ENCODE peak calls at places on chromosomes 2 and 18, in seven cellular contexts. One of them, this sample, is unnamed.

GRCh38 chr2:130332271-130333073 is 10.2 kb upstream of the IMP4 start:
- DNase-seq in breast epithelium: peak; percentile 42
- DNase-seq in psoas muscle: peak; percentile 78
- DNase-seq in uterus: peak; percentile 82
- DNase-seq in BJ: no peak
- DNase-seq in heart right ventricle: peak; percentile 59
- DNase-seq in GM06990: peak; percentile 55
- DNase-seq in this sample: peak; percentile 85

GRCh38 chr2:149562304-149562703 is 25.3 kb downstream of the MMADHC start:
- DNase-seq in breast epithelium: no peak
- DNase-seq in psoas muscle: no peak
- DNase-seq in uterus: no peak
- DNase-seq in BJ: peak; percentile 41
- DNase-seq in heart right ventricle: no peak
- DNase-seq in GM06990: no peak
- DNase-seq in this sample: no peak

GRCh38 chr2:126900646-126901319 is 2.1 kb downstream of the TEX51 start:
- DNase-seq in breast epithelium: peak; percentile 4
- DNase-seq in psoas muscle: no peak
- DNase-seq in uterus: no peak
- DNase-seq in BJ: no peak
- DNase-seq in heart right ventricle: no peak
- DNase-seq in GM06990: no peak
- DNase-seq in this sample: no peak

GRCh38 chr2:10891391-10891790 is 20.3 kb upstream of the KCNF1 start:
- DNase-seq in breast epithelium: no peak
- DNase-seq in psoas muscle: no peak
- DNase-seq in uterus: no peak
- DNase-seq in BJ: no peak
- DNase-seq in heart right ventricle: no peak
- DNase-seq in GM06990: no peak
- DNase-seq in this sample: no peak

GRCh38 chr2:42135381-42136312 is 33.5 kb upstream of the EML4 start:
- DNase-seq in breast epithelium: no peak
- DNase-seq in psoas muscle: no peak
- DNase-seq in uterus: no peak
- DNase-seq in BJ: no peak
- DNase-seq in heart right ventricle: no peak
- DNase-seq in GM06990: no peak
- DNase-seq in this sample: no peak

GRCh38 chr2:85933753-85934594 is 45.2 kb upstream of the ST3GAL5 start:
- DNase-seq in breast epithelium: no peak
- DNase-seq in psoas muscle: no peak
- DNase-seq in uterus: no peak
- DNase-seq in BJ: peak; percentile 44
- DNase-seq in heart right ventricle: no peak
- DNase-seq in GM06990: no peak
- DNase-seq in this sample: peak; percentile 88

GRCh38 chr18:43501099-43501498 is 223.8 kb upstream of the SYT4 start:
- DNase-seq in breast epithelium: no peak
- DNase-seq in psoas muscle: no peak
- DNase-seq in uterus: no peak
- DNase-seq in BJ: no peak
- DNase-seq in heart right ventricle: no peak
- DNase-seq in GM06990: no peak
- DNase-seq in this sample: no peak

GRCh38 chr2:11073251-11073650 is 82.0 kb upstream of the SLC66A3 start:
- DNase-seq in breast epithelium: no peak
- DNase-seq in psoas muscle: no peak
- DNase-seq in uterus: no peak
- DNase-seq in BJ: no peak
- DNase-seq in heart right ventricle: no peak
- DNase-seq in GM06990: peak; percentile 40
- DNase-seq in this sample: peak; percentile 28

GRCh38 chr2:196718796-196719564 is 79.5 kb downstream of the CCDC150 start:
- DNase-seq in breast epithelium: peak; percentile 19
- DNase-seq in psoas muscle: peak; percentile 29
- DNase-seq in uterus: no peak
- DNase-seq in BJ: peak; percentile 47
- DNase-seq in heart right ventricle: no peak
- DNase-seq in GM06990: no peak
- DNase-seq in this sample: no peak

GRCh38 chr2:38301340-38301968 is 75.6 kb downstream of the ATL2 start:
- DNase-seq in breast epithelium: no peak
- DNase-seq in psoas muscle: no peak
- DNase-seq in uterus: no peak
- DNase-seq in BJ: no peak
- DNase-seq in heart right ventricle: no peak
- DNase-seq in GM06990: peak; percentile 25
- DNase-seq in this sample: no peak

GRCh38 chr2:8694737-8695136 is 12.9 kb downstream of the ID2 start:
- DNase-seq in breast epithelium: no peak
- DNase-seq in psoas muscle: no peak
- DNase-seq in uterus: no peak
- DNase-seq in BJ: no peak
- DNase-seq in heart right ventricle: no peak
- DNase-seq in GM06990: no peak
- DNase-seq in this sample: no peak

GRCh38 chr2:241636983-241637232 is at the start of gene THAP4:
- DNase-seq in breast epithelium: peak; percentile 27
- DNase-seq in psoas muscle: peak; percentile 80
- DNase-seq in uterus: no peak
- DNase-seq in BJ: no peak
- DNase-seq in heart right ventricle: peak; percentile 51
- DNase-seq in GM06990: no peak
- DNase-seq in this sample: no peak

GRCh38 chr2:47697000-47697601 is 85.8 kb upstream of the MSH6 start:
- DNase-seq in breast epithelium: no peak
- DNase-seq in psoas muscle: no peak
- DNase-seq in uterus: no peak
- DNase-seq in BJ: no peak
- DNase-seq in heart right ventricle: no peak
- DNase-seq in GM06990: no peak
- DNase-seq in this sample: no peak

GRCh38 chr2:85110991-85111560 is 22.1 kb upstream of the TCF7L1 start:
- DNase-seq in breast epithelium: no peak
- DNase-seq in psoas muscle: no peak
- DNase-seq in uterus: no peak
- DNase-seq in BJ: no peak
- DNase-seq in heart right ventricle: no peak
- DNase-seq in GM06990: no peak
- DNase-seq in this sample: no peak

GRCh38 chr2:128354731-128355470 is 36.2 kb upstream of the HS6ST1 start:
- DNase-seq in breast epithelium: no peak
- DNase-seq in psoas muscle: no peak
- DNase-seq in uterus: no peak
- DNase-seq in BJ: no peak
- DNase-seq in heart right ventricle: no peak
- DNase-seq in GM06990: no peak
- DNase-seq in this sample: no peak

GRCh38 chr2:69010437-69011194 is 2.4 kb upstream of the ANTXR1 start:
- DNase-seq in breast epithelium: no peak
- DNase-seq in psoas muscle: no peak
- DNase-seq in uterus: no peak
- DNase-seq in BJ: no peak
- DNase-seq in heart right ventricle: no peak
- DNase-seq in GM06990: no peak
- DNase-seq in this sample: no peak

GRCh38 chr2:73291093-73291460 is 2.3 kb downstream of the EGR4 start:
- DNase-seq in breast epithelium: no peak
- DNase-seq in psoas muscle: peak; percentile 42
- DNase-seq in uterus: no peak
- DNase-seq in BJ: no peak
- DNase-seq in heart right ventricle: peak; percentile 47
- DNase-seq in GM06990: peak; percentile 68
- DNase-seq in this sample: peak; percentile 33

GRCh38 chr18:43422483-43422882 is 145.2 kb upstream of the SYT4 start:
- DNase-seq in breast epithelium: no peak
- DNase-seq in psoas muscle: no peak
- DNase-seq in uterus: no peak
- DNase-seq in BJ: no peak
- DNase-seq in heart right ventricle: no peak
- DNase-seq in GM06990: no peak
- DNase-seq in this sample: peak; percentile 13

GRCh38 chr2:84904151-84904550 is 1.3 kb upstream of the TMSB10 start:
- DNase-seq in breast epithelium: peak; percentile 14
- DNase-seq in psoas muscle: no peak
- DNase-seq in uterus: no peak
- DNase-seq in BJ: no peak
- DNase-seq in heart right ventricle: no peak
- DNase-seq in GM06990: no peak
- DNase-seq in this sample: no peak

GRCh38 chr2:19416784-19417684 is 58.6 kb upstream of the OSR1 start:
- DNase-seq in breast epithelium: no peak
- DNase-seq in psoas muscle: no peak
- DNase-seq in uterus: no peak
- DNase-seq in BJ: no peak
- DNase-seq in heart right ventricle: no peak
- DNase-seq in GM06990: no peak
- DNase-seq in this sample: no peak

GRCh38 chr2:12044857-12045256 is 298.4 kb downstream of the LPIN1 start:
- DNase-seq in breast epithelium: no peak
- DNase-seq in psoas muscle: no peak
- DNase-seq in uterus: no peak
- DNase-seq in BJ: no peak
- DNase-seq in heart right ventricle: no peak
- DNase-seq in GM06990: peak; percentile 59
- DNase-seq in this sample: no peak

GRCh38 chr2:3354986-3355385 is 22.6 kb downstream of the EIPR1 start:
- DNase-seq in breast epithelium: no peak
- DNase-seq in psoas muscle: no peak
- DNase-seq in uterus: no peak
- DNase-seq in BJ: no peak
- DNase-seq in heart right ventricle: no peak
- DNase-seq in GM06990: no peak
- DNase-seq in this sample: no peak

GRCh38 chr2:36376319-36376765 is 20.8 kb downstream of the CRIM1 start:
- DNase-seq in breast epithelium: peak; percentile 64
- DNase-seq in psoas muscle: peak; percentile 65
- DNase-seq in uterus: peak; percentile 72
- DNase-seq in BJ: no peak
- DNase-seq in heart right ventricle: peak; percentile 81
- DNase-seq in GM06990: no peak
- DNase-seq in this sample: no peak

GRCh38 chr2:216689397-216689796 is 6.0 kb downstream of the IGFBP5 start:
- DNase-seq in breast epithelium: no peak
- DNase-seq in psoas muscle: no peak
- DNase-seq in uterus: peak; percentile 20
- DNase-seq in BJ: no peak
- DNase-seq in heart right ventricle: no peak
- DNase-seq in GM06990: no peak
- DNase-seq in this sample: no peak
- H3K4me3 ChIP-seq in breast epithelium: peak overlapping the region; percentile 69
- H3K4me3 ChIP-seq in psoas muscle: no peak overlapping the region
- H3K4me3 ChIP-seq in uterus: peak overlapping the region; percentile 5
- H3K4me3 ChIP-seq in BJ: no peak overlapping the region
- H3K4me3 ChIP-seq in heart right ventricle: no peak overlapping the region
- H3K4me3 ChIP-seq in GM06990: no peak overlapping the region
- H3K4me3 ChIP-seq in this sample: no peak overlapping the region

GRCh38 chr18:33745396-33745795 is 167.4 kb downstream of the ASXL3 start:
- DNase-seq in breast epithelium: no peak
- DNase-seq in psoas muscle: no peak
- DNase-seq in uterus: no peak
- DNase-seq in BJ: no peak
- DNase-seq in heart right ventricle: no peak
- DNase-seq in GM06990: no peak
- DNase-seq in this sample: no peak

GRCh38 chr18:33746261-33746660 is 168.2 kb downstream of the ASXL3 start:
- DNase-seq in breast epithelium: no peak
- DNase-seq in psoas muscle: no peak
- DNase-seq in uterus: no peak
- DNase-seq in BJ: no peak
- DNase-seq in heart right ventricle: no peak
- DNase-seq in GM06990: no peak
- DNase-seq in this sample: no peak

GRCh38 chr18:33749831-33750230 is 171.8 kb downstream of the ASXL3 start:
- DNase-seq in breast epithelium: no peak
- DNase-seq in psoas muscle: no peak
- DNase-seq in uterus: no peak
- DNase-seq in BJ: no peak
- DNase-seq in heart right ventricle: no peak
- DNase-seq in GM06990: peak; percentile 28
- DNase-seq in this sample: no peak

GRCh38 chr18:33744032-33744697 is 166.1 kb downstream of the ASXL3 start:
- DNase-seq in breast epithelium: no peak
- DNase-seq in psoas muscle: no peak
- DNase-seq in uterus: no peak
- DNase-seq in BJ: no peak
- DNase-seq in heart right ventricle: no peak
- DNase-seq in GM06990: no peak
- DNase-seq in this sample: no peak
- TF ChIP-seq CTCF in breast epithelium: no peak
- TF ChIP-seq CTCF in psoas muscle: no peak
- TF ChIP-seq CTCF in uterus: no peak
- TF ChIP-seq CTCF in BJ: no peak
- TF ChIP-seq CTCF in heart right ventricle: no peak
- TF ChIP-seq CTCF in GM06990: peak; percentile 14
- TF ChIP-seq CTCF in this sample: no peak

DNA sequence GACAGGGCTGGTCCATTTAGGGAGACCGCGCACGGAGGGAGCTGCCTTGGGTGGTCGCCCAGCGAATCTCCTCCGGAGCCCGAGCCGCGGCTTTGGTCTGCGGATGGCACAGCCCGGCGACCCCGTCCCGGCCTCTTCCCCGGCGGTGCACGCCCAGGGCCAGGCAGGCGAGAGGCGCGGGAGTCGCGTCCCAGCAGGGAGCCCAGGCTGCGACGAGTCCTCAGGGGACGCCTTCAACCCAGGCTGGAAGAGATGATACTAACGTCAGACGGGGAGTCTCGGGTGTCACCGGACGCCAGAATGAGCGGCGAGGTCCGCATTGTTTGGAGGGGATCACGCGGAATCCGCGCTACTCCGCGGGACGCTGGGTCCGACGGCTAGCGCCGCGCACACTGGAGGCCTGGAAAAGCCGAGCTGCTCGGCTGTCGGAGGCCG is 909 bp upstream of the CRACDL start:
- DNase-seq in breast epithelium: no peak
- DNase-seq in psoas muscle: no peak
- DNase-seq in uterus: no peak
- DNase-seq in BJ: no peak
- DNase-seq in heart right ventricle: no peak
- DNase-seq in GM06990: no peak
- DNase-seq in this sample: no peak
- H3K27me3 ChIP-seq in breast epithelium: no peaks in the 10 kb centered on the region
- H3K27me3 ChIP-seq in psoas muscle: no peaks in the 10 kb centered on the region
- H3K27me3 ChIP-seq in uterus: no peaks in the 10 kb centered on the region
- H3K27me3 ChIP-seq in BJ: peaks cover 28% of the 10 kb centered on the region
- H3K27me3 ChIP-seq in heart right ventricle: peaks cover 4% of the 10 kb centered on the region
- H3K27me3 ChIP-seq in GM06990: no peaks in the 10 kb centered on the region
- H3K27me3 ChIP-seq in this sample: peaks cover 4% of the 10 kb centered on the region

DNA sequence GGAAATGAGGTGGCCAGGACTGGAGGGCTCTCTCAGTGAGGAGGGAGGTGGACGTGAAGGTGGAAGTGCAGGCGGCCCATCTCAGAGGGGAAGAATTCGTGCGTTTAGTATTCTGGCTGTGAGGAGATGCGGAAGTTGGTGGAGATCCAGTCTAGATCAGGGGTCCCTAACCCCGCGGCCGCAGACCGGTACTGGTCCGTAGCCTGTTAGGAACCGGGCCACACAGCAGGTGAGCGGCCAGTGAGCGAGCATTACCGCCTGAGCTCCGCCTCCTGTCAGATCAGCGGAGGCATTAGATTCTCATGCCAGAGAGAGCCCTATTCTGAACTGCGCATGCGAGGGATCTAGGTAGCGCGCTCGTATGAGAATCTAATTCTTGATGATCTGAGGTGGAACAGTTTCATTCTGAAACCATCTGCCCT is 1.6 kb upstream of the FHOD3 start:
- DNase-seq in breast epithelium: no peak
- DNase-seq in psoas muscle: no peak
- DNase-seq in uterus: no peak
- DNase-seq in BJ: no peak
- DNase-seq in heart right ventricle: no peak
- DNase-seq in GM06990: no peak
- DNase-seq in this sample: no peak
- H3K4me3 ChIP-seq in breast epithelium: no peak overlapping the region
- H3K4me3 ChIP-seq in psoas muscle: peak overlapping the region; percentile 86
- H3K4me3 ChIP-seq in uterus: peak overlapping the region; percentile 49
- H3K4me3 ChIP-seq in BJ: no peak overlapping the region
- H3K4me3 ChIP-seq in heart right ventricle: peak overlapping the region; percentile 90
- H3K4me3 ChIP-seq in GM06990: no peak overlapping the region
- H3K4me3 ChIP-seq in this sample: peak overlapping the region; percentile 69

This sample was measured in bronchial epithelial cell.